ENCODE peak calls at places on chromosomes 11 and 22, in six cellular contexts. One of them, this sample, is unnamed. For H3K4me1, the result is how much of the 10 kb centered on the place peaks cover.

GRCh38 chr11:112828433-112828832 is 132.8 kb upstream of the NCAM1 start:
- DNase-seq in GM12878: no peak
- DNase-seq in mammary epithelial cell: no peak
- DNase-seq in fibroblast of lung: no peak
- DNase-seq in IMR-90: no peak
- DNase-seq in astrocyte: no peak
- DNase-seq in this sample: no peak

GRCh38 chr11:95456704-95457491 is 225.9 kb upstream of the SESN3 start:
- DNase-seq in GM12878: no peak
- DNase-seq in mammary epithelial cell: no peak
- DNase-seq in fibroblast of lung: peak
- DNase-seq in IMR-90: peak
- DNase-seq in astrocyte: peak
- DNase-seq in this sample: no peak

GRCh38 chr11:61747389-61748285 is 4.8 kb upstream of the MYRF start:
- DNase-seq in GM12878: no peak
- DNase-seq in mammary epithelial cell: peak
- DNase-seq in fibroblast of lung: peak
- DNase-seq in IMR-90: peak
- DNase-seq in astrocyte: peak
- DNase-seq in this sample: peak

GRCh38 chr22:48485144-48486135 is 1342.2 kb downstream of the BRD1 start:
- DNase-seq in GM12878: no peak
- DNase-seq in mammary epithelial cell: no peak
- DNase-seq in fibroblast of lung: no peak
- DNase-seq in IMR-90: no peak
- DNase-seq in astrocyte: no peak
- DNase-seq in this sample: no peak

GRCh38 chr11:15761235-15761634 is 595.1 kb downstream of the SOX6 start:
- DNase-seq in GM12878: no peak
- DNase-seq in mammary epithelial cell: no peak
- DNase-seq in fibroblast of lung: no peak
- DNase-seq in IMR-90: no peak
- DNase-seq in astrocyte: no peak
- DNase-seq in this sample: no peak

GRCh38 chr11:12430351-12430750 is 53.0 kb downstream of the PARVA start:
- DNase-seq in GM12878: no peak
- DNase-seq in mammary epithelial cell: peak
- DNase-seq in fibroblast of lung: peak
- DNase-seq in IMR-90: peak
- DNase-seq in astrocyte: peak
- DNase-seq in this sample: peak

GRCh38 chr22:37496651-37497599 is 10.7 kb upstream of the MFNG start:
- DNase-seq in GM12878: no peak
- DNase-seq in mammary epithelial cell: peak
- DNase-seq in fibroblast of lung: peak
- DNase-seq in IMR-90: peak
- DNase-seq in astrocyte: peak
- DNase-seq in this sample: peak

GRCh38 chr11:45109400-45109799 is 37.0 kb upstream of the PRDM11 start:
- DNase-seq in GM12878: no peak
- DNase-seq in mammary epithelial cell: no peak
- DNase-seq in fibroblast of lung: no peak
- DNase-seq in IMR-90: no peak
- DNase-seq in astrocyte: no peak
- DNase-seq in this sample: no peak

GRCh38 chr11:34890812-34891211 is 25.4 kb downstream of the APIP start:
- DNase-seq in GM12878: no peak
- DNase-seq in mammary epithelial cell: peak
- DNase-seq in fibroblast of lung: peak
- DNase-seq in IMR-90: peak
- DNase-seq in astrocyte: peak
- DNase-seq in this sample: peak

GRCh38 chr11:18368236-18368635 is 26.1 kb upstream of the LDHA start:
- DNase-seq in GM12878: no peak
- DNase-seq in mammary epithelial cell: peak
- DNase-seq in fibroblast of lung: peak
- DNase-seq in IMR-90: peak
- DNase-seq in astrocyte: peak
- DNase-seq in this sample: peak

GRCh38 chr11:83957038-83957900 is 671.1 kb upstream of the CCDC90B start:
- DNase-seq in GM12878: no peak
- DNase-seq in mammary epithelial cell: no peak
- DNase-seq in fibroblast of lung: no peak
- DNase-seq in IMR-90: no peak
- DNase-seq in astrocyte: no peak
- DNase-seq in this sample: no peak

GRCh38 chr11:95541715-95542114 is 247.9 kb downstream of the FAM76B start:
- DNase-seq in GM12878: no peak
- DNase-seq in mammary epithelial cell: no peak
- DNase-seq in fibroblast of lung: no peak
- DNase-seq in IMR-90: no peak
- DNase-seq in astrocyte: no peak
- DNase-seq in this sample: no peak

GRCh38 chr11:1271927-1272326 is 37.5 kb downstream of the TOLLIP start:
- DNase-seq in GM12878: no peak
- DNase-seq in mammary epithelial cell: no peak
- DNase-seq in fibroblast of lung: no peak
- DNase-seq in IMR-90: no peak
- DNase-seq in astrocyte: no peak
- DNase-seq in this sample: no peak

DNA sequence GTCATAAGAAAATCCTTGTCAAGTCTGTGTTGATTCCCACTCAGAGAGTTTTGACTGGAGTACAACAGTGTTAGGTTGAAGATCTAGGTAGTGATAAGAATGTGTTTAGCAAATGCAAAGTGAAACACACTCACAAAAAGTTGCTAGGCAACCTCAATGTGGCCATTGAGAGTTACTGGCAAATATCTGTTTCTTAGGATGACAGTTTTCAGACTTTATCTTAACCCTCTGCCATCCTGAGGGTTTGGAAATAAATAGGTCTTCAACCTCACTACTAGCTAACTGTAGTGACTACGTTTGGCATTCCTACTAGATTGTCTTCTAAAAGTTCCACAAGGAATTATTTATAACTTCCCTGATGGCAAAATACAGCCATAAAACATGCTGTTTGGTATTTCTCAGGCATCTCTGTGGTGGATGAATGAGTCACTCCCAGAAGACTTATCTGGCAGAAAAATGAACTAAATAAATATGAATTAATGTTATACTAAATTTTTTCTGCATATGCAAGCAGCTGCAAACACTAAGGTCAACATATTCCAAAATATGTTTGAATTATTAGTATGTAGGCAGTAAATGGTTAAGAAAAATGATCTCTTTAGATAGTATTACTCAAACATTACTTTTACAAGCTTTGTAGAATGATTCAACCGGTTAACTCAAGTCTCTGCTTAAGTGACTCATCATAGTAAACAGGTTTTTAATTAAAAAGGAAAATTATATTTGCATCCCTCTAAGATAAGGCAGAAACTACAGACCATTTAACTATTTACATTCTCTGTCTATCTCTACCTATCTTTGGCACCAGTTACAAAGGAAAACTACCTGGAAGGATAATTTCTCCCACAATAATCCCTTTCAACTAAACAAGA is 17.1 kb upstream of the SYTL2 start:
- DNase-seq in GM12878: no peak
- DNase-seq in mammary epithelial cell: peak
- DNase-seq in fibroblast of lung: peak
- DNase-seq in IMR-90: peak
- DNase-seq in astrocyte: peak
- DNase-seq in this sample: peak
- H3K9ac ChIP-seq in GM12878: no peak
- H3K9ac ChIP-seq in mammary epithelial cell: peak
- H3K9ac ChIP-seq in fibroblast of lung: no peak
- H3K9ac ChIP-seq in IMR-90: peak
- H3K9ac ChIP-seq in astrocyte: peak
- H3K9ac ChIP-seq in this sample: peak

GRCh38 chr11:3879967-3880542 is 24.6 kb downstream of the STIM1 start:
- DNase-seq in GM12878: no peak
- DNase-seq in mammary epithelial cell: no peak
- DNase-seq in fibroblast of lung: no peak
- DNase-seq in IMR-90: no peak
- DNase-seq in astrocyte: no peak
- DNase-seq in this sample: no peak

GRCh38 chr11:3877252-3878035 is 22.0 kb downstream of the STIM1 start:
- DNase-seq in GM12878: no peak
- DNase-seq in mammary epithelial cell: peak
- DNase-seq in fibroblast of lung: no peak
- DNase-seq in IMR-90: no peak
- DNase-seq in astrocyte: no peak
- DNase-seq in this sample: no peak

GRCh38 chr11:3880724-3881123 is 25.3 kb downstream of the STIM1 start:
- DNase-seq in GM12878: no peak
- DNase-seq in mammary epithelial cell: peak
- DNase-seq in fibroblast of lung: peak
- DNase-seq in IMR-90: peak
- DNase-seq in astrocyte: no peak
- DNase-seq in this sample: no peak

GRCh38 chr11:3879216-3879966 is 23.9 kb downstream of the STIM1 start:
- DNase-seq in GM12878: peak
- DNase-seq in mammary epithelial cell: no peak
- DNase-seq in fibroblast of lung: no peak
- DNase-seq in IMR-90: no peak
- DNase-seq in astrocyte: no peak
- DNase-seq in this sample: no peak

DNA sequence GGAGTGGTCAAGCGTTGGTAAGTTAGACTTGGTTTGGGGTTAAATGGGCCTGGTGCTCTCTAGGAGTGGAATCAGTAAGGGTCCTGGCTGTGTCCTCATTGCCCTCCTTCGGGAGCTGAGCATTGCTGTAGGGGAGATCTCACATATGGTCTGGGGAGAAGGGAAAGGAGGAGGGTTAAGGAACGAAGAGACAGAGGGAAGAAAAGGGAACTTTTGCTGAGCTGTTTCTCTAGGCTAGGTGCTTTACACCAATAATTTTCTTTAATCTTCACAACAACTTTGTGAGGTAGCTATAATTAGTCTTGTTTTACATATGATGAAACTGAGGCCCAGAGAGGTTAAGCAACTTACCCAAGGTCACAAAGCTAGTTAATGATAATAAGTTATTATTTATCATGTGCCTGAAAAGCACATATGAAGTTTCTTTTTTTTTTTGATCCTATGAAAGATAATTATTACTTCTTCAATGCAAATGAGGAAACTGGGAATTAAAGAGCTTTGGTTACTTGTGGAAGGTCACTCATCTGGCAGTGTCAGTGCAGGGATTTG is 22.6 kb downstream of the STIM1 start:
- DNase-seq in GM12878: no peak
- DNase-seq in mammary epithelial cell: no peak
- DNase-seq in fibroblast of lung: no peak
- DNase-seq in IMR-90: no peak
- DNase-seq in astrocyte: no peak
- DNase-seq in this sample: no peak
- H3K4me1 ChIP-seq in GM12878: half or more
- H3K4me1 ChIP-seq in mammary epithelial cell: under half
- H3K4me1 ChIP-seq in fibroblast of lung: under half
- H3K4me1 ChIP-seq in IMR-90: under half
- H3K4me1 ChIP-seq in astrocyte: under half
- H3K4me1 ChIP-seq in this sample: under half

GRCh38 chr11:63572026-63572688 is 9.0 kb upstream of the PLAAT2 start:
- DNase-seq in GM12878: no peak
- DNase-seq in mammary epithelial cell: no peak
- DNase-seq in fibroblast of lung: no peak
- DNase-seq in IMR-90: no peak
- DNase-seq in astrocyte: no peak
- DNase-seq in this sample: no peak

GRCh38 chr11:63574856-63575602 is 11.8 kb upstream of the PLAAT2 start:
- DNase-seq in GM12878: no peak
- DNase-seq in mammary epithelial cell: no peak
- DNase-seq in fibroblast of lung: peak
- DNase-seq in IMR-90: peak
- DNase-seq in astrocyte: no peak
- DNase-seq in this sample: no peak

GRCh38 chr11:63569570-63569969 is 6.4 kb upstream of the PLAAT2 start:
- DNase-seq in GM12878: no peak
- DNase-seq in mammary epithelial cell: no peak
- DNase-seq in fibroblast of lung: no peak
- DNase-seq in IMR-90: no peak
- DNase-seq in astrocyte: no peak
- DNase-seq in this sample: no peak

DNA sequence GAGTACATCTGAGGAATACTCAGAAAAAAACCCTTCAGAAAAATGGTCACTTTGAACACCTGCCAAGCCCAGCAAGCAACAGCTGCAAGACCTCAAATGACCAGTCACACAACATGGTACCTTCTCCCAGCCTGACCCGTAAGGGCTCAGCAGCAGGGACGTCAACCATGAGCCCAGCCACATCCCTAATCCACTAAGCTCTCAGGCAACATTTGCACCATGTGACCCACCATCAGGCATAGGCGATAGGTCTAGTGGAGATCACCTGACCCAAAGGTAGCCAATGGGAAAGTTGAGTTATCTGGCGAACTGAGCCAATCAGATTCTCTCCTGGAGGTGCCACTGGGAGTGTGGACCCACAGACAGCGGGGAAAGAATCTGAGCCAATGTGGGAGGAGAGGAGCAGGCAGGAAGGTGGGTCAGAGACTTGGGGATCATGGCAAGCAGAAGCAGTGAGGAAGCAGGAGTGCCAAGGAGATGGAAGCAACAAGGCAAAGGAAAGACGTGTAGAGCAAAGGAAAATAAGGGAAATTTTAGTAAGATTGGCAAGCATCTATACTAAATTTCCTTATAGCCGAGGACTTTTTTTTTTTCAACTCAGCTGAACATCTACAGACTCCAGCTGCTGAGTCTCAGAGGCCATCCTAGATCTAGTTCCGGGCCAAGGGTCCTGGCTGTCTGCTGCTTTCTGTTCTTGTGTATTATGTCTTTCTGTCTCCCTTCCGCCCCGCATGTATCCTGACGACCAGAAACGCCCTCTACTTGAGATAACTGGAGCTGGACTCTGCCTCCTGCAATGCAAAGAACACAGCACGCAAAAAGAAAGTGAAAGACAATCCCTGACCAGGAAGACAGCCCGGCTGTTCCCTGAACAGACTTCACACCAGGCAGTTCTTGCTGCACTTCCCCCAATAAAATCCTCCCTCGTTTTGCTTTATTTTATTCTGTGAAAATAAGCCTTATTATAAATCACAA is 11.0 kb upstream of the PLAAT2 start:
- DNase-seq in GM12878: no peak
- DNase-seq in mammary epithelial cell: peak
- DNase-seq in fibroblast of lung: peak
- DNase-seq in IMR-90: peak
- DNase-seq in astrocyte: peak
- DNase-seq in this sample: no peak
- H3K4me3 ChIP-seq in GM12878: peak
- H3K4me3 ChIP-seq in mammary epithelial cell: no peak
- H3K4me3 ChIP-seq in fibroblast of lung: peak
- H3K4me3 ChIP-seq in IMR-90: peak
- H3K4me3 ChIP-seq in astrocyte: peak
- H3K4me3 ChIP-seq in this sample: peak

DNA sequence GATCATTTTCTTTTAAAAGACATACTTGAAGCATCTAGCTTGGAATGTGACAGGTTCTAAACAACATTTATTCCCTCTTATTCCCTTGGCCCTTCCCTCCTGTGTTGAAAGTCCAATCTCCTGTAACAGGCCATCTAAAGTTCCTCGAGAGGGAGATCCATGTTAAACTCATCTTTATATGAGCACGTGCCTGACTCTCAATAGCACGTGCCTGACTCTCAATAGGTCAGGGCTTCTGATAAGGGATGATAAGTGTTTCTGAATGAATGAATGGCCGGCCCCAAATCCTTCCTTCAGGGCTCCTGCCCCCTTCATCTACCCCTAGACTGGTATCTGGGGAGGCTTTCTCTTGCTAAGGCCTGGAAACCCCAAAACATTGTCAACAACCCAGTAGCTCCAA is 27.2 kb downstream of the RPL27A start:
- DNase-seq in GM12878: no peak
- DNase-seq in mammary epithelial cell: no peak
- DNase-seq in fibroblast of lung: no peak
- DNase-seq in IMR-90: no peak
- DNase-seq in astrocyte: no peak
- DNase-seq in this sample: no peak
- H3K9ac ChIP-seq in GM12878: no peak
- H3K9ac ChIP-seq in mammary epithelial cell: no peak
- H3K9ac ChIP-seq in fibroblast of lung: no peak
- H3K9ac ChIP-seq in IMR-90: no peak
- H3K9ac ChIP-seq in astrocyte: peak
- H3K9ac ChIP-seq in this sample: peak